ENCODE peak calls at places on chromosomes 13 and 19, in nine cellular contexts. One of them, this sample, is unnamed.

GRCh38 chr13:22114630-22115311 is 443.9 kb downstream of the FGF9 start:
- DNase-seq in stimulated activated CD8-positive, alpha-beta memory T cell treated with anti-CD3 and anti-CD28 coated beads, Interleukin-4, amount 100 ng/mL, for 1 hour: no peak
- DNase-seq in lower lobe of right lung: peak; percentile 60
- DNase-seq in ascending aorta: no peak
- DNase-seq in NCI-H774: no peak
- DNase-seq in HuH-7: peak; percentile 48
- DNase-seq in activated CD4-positive, CD25-positive, alpha-beta regulatory T cell: no peak
- DNase-seq in GM03348: peak; percentile 11
- DNase-seq in AG08396: peak; percentile 29
- DNase-seq in this sample: no peak

GRCh38 chr13:106484755-106485193 is 50.7 kb downstream of the EFNB2 start:
- DNase-seq in stimulated activated CD8-positive, alpha-beta memory T cell treated with anti-CD3 and anti-CD28 coated beads, Interleukin-4, amount 100 ng/mL, for 1 hour: no peak
- DNase-seq in lower lobe of right lung: no peak
- DNase-seq in ascending aorta: peak; percentile 80
- DNase-seq in NCI-H774: no peak
- DNase-seq in HuH-7: no peak
- DNase-seq in activated CD4-positive, CD25-positive, alpha-beta regulatory T cell: no peak
- DNase-seq in GM03348: no peak
- DNase-seq in AG08396: no peak
- DNase-seq in this sample: peak; percentile 46

GRCh38 chr13:97266328-97266727 is 44.2 kb downstream of the MBNL2 start:
- DNase-seq in stimulated activated CD8-positive, alpha-beta memory T cell treated with anti-CD3 and anti-CD28 coated beads, Interleukin-4, amount 100 ng/mL, for 1 hour: no peak
- DNase-seq in lower lobe of right lung: peak; percentile 70
- DNase-seq in ascending aorta: no peak
- DNase-seq in NCI-H774: no peak
- DNase-seq in HuH-7: no peak
- DNase-seq in activated CD4-positive, CD25-positive, alpha-beta regulatory T cell: no peak
- DNase-seq in GM03348: no peak
- DNase-seq in AG08396: no peak
- DNase-seq in this sample: peak; percentile 74

GRCh38 chr13:73803997-73804396 is 330.2 kb downstream of the KLF12 start:
- DNase-seq in stimulated activated CD8-positive, alpha-beta memory T cell treated with anti-CD3 and anti-CD28 coated beads, Interleukin-4, amount 100 ng/mL, for 1 hour: no peak
- DNase-seq in lower lobe of right lung: no peak
- DNase-seq in ascending aorta: no peak
- DNase-seq in NCI-H774: no peak
- DNase-seq in HuH-7: no peak
- DNase-seq in activated CD4-positive, CD25-positive, alpha-beta regulatory T cell: no peak
- DNase-seq in GM03348: peak; percentile 7
- DNase-seq in AG08396: peak; percentile 12
- DNase-seq in this sample: no peak

GRCh38 chr19:41427647-41428480 is 690 bp upstream of the B3GNT8 start:
- DNase-seq in stimulated activated CD8-positive, alpha-beta memory T cell treated with anti-CD3 and anti-CD28 coated beads, Interleukin-4, amount 100 ng/mL, for 1 hour: no peak
- DNase-seq in lower lobe of right lung: peak; percentile 71
- DNase-seq in ascending aorta: no peak
- DNase-seq in NCI-H774: no peak
- DNase-seq in HuH-7: no peak
- DNase-seq in activated CD4-positive, CD25-positive, alpha-beta regulatory T cell: no peak
- DNase-seq in GM03348: peak; percentile 65
- DNase-seq in AG08396: peak; percentile 48
- DNase-seq in this sample: peak; percentile 85

GRCh38 chr13:54029720-54030119 is 1001.1 kb downstream of the OLFM4 start:
- DNase-seq in stimulated activated CD8-positive, alpha-beta memory T cell treated with anti-CD3 and anti-CD28 coated beads, Interleukin-4, amount 100 ng/mL, for 1 hour: no peak
- DNase-seq in lower lobe of right lung: no peak
- DNase-seq in ascending aorta: no peak
- DNase-seq in NCI-H774: no peak
- DNase-seq in HuH-7: no peak
- DNase-seq in activated CD4-positive, CD25-positive, alpha-beta regulatory T cell: no peak
- DNase-seq in GM03348: no peak
- DNase-seq in AG08396: no peak
- DNase-seq in this sample: no peak

GRCh38 chr19:48698046-48698445 is 2.3 kb downstream of the FUT2 start:
- DNase-seq in stimulated activated CD8-positive, alpha-beta memory T cell treated with anti-CD3 and anti-CD28 coated beads, Interleukin-4, amount 100 ng/mL, for 1 hour: no peak
- DNase-seq in lower lobe of right lung: no peak
- DNase-seq in ascending aorta: no peak
- DNase-seq in NCI-H774: no peak
- DNase-seq in HuH-7: no peak
- DNase-seq in activated CD4-positive, CD25-positive, alpha-beta regulatory T cell: no peak
- DNase-seq in GM03348: peak; percentile 71
- DNase-seq in AG08396: peak; percentile 67
- DNase-seq in this sample: no peak

GRCh38 chr13:57823704-57824103 is 192.2 kb downstream of the PCDH17 start:
- DNase-seq in stimulated activated CD8-positive, alpha-beta memory T cell treated with anti-CD3 and anti-CD28 coated beads, Interleukin-4, amount 100 ng/mL, for 1 hour: no peak
- DNase-seq in lower lobe of right lung: no peak
- DNase-seq in ascending aorta: no peak
- DNase-seq in NCI-H774: no peak
- DNase-seq in HuH-7: no peak
- DNase-seq in activated CD4-positive, CD25-positive, alpha-beta regulatory T cell: no peak
- DNase-seq in GM03348: no peak
- DNase-seq in AG08396: no peak
- DNase-seq in this sample: no peak

GRCh38 chr19:38815059-38816001 is 2.6 kb upstream of the LGALS4 start:
- DNase-seq in stimulated activated CD8-positive, alpha-beta memory T cell treated with anti-CD3 and anti-CD28 coated beads, Interleukin-4, amount 100 ng/mL, for 1 hour: no peak
- DNase-seq in lower lobe of right lung: no peak
- DNase-seq in ascending aorta: no peak
- DNase-seq in NCI-H774: no peak
- DNase-seq in HuH-7: peak; percentile 21
- DNase-seq in activated CD4-positive, CD25-positive, alpha-beta regulatory T cell: no peak
- DNase-seq in GM03348: no peak
- DNase-seq in AG08396: no peak
- DNase-seq in this sample: no peak

GRCh38 chr13:30818323-30818960 is 83.1 kb downstream of the ALOX5AP start:
- DNase-seq in stimulated activated CD8-positive, alpha-beta memory T cell treated with anti-CD3 and anti-CD28 coated beads, Interleukin-4, amount 100 ng/mL, for 1 hour: no peak
- DNase-seq in lower lobe of right lung: no peak
- DNase-seq in ascending aorta: peak; percentile 70
- DNase-seq in NCI-H774: no peak
- DNase-seq in HuH-7: no peak
- DNase-seq in activated CD4-positive, CD25-positive, alpha-beta regulatory T cell: no peak
- DNase-seq in GM03348: peak; percentile 89
- DNase-seq in AG08396: peak; percentile 62
- DNase-seq in this sample: no peak

GRCh38 chr19:55090564-55090963 is 14.9 kb downstream of the EPS8L1 start:
- DNase-seq in stimulated activated CD8-positive, alpha-beta memory T cell treated with anti-CD3 and anti-CD28 coated beads, Interleukin-4, amount 100 ng/mL, for 1 hour: no peak
- DNase-seq in lower lobe of right lung: no peak
- DNase-seq in ascending aorta: no peak
- DNase-seq in NCI-H774: no peak
- DNase-seq in HuH-7: no peak
- DNase-seq in activated CD4-positive, CD25-positive, alpha-beta regulatory T cell: no peak
- DNase-seq in GM03348: no peak
- DNase-seq in AG08396: no peak
- DNase-seq in this sample: no peak

GRCh38 chr13:40784540-40784939 is 4.9 kb upstream of the SLC25A15 start:
- DNase-seq in stimulated activated CD8-positive, alpha-beta memory T cell treated with anti-CD3 and anti-CD28 coated beads, Interleukin-4, amount 100 ng/mL, for 1 hour: no peak
- DNase-seq in lower lobe of right lung: no peak
- DNase-seq in ascending aorta: no peak
- DNase-seq in NCI-H774: no peak
- DNase-seq in HuH-7: no peak
- DNase-seq in activated CD4-positive, CD25-positive, alpha-beta regulatory T cell: no peak
- DNase-seq in GM03348: no peak
- DNase-seq in AG08396: no peak
- DNase-seq in this sample: no peak

GRCh38 chr13:32001392-32001768 is 30.2 kb upstream of the FRY start:
- DNase-seq in stimulated activated CD8-positive, alpha-beta memory T cell treated with anti-CD3 and anti-CD28 coated beads, Interleukin-4, amount 100 ng/mL, for 1 hour: no peak
- DNase-seq in lower lobe of right lung: no peak
- DNase-seq in ascending aorta: no peak
- DNase-seq in NCI-H774: no peak
- DNase-seq in HuH-7: peak; percentile 71
- DNase-seq in activated CD4-positive, CD25-positive, alpha-beta regulatory T cell: no peak
- DNase-seq in GM03348: peak; percentile 78
- DNase-seq in AG08396: peak; percentile 76
- DNase-seq in this sample: no peak

GRCh38 chr13:30119476-30119875 is 187.9 kb downstream of the KATNAL1 start:
- DNase-seq in stimulated activated CD8-positive, alpha-beta memory T cell treated with anti-CD3 and anti-CD28 coated beads, Interleukin-4, amount 100 ng/mL, for 1 hour: no peak
- DNase-seq in lower lobe of right lung: no peak
- DNase-seq in ascending aorta: no peak
- DNase-seq in NCI-H774: no peak
- DNase-seq in HuH-7: no peak
- DNase-seq in activated CD4-positive, CD25-positive, alpha-beta regulatory T cell: no peak
- DNase-seq in GM03348: peak; percentile 82
- DNase-seq in AG08396: peak; percentile 70
- DNase-seq in this sample: no peak

GRCh38 chr19:33399745-33400681 is 26.5 kb downstream of the CEBPG start:
- DNase-seq in stimulated activated CD8-positive, alpha-beta memory T cell treated with anti-CD3 and anti-CD28 coated beads, Interleukin-4, amount 100 ng/mL, for 1 hour: no peak
- DNase-seq in lower lobe of right lung: peak; percentile 45
- DNase-seq in ascending aorta: no peak
- DNase-seq in NCI-H774: no peak
- DNase-seq in HuH-7: no peak
- DNase-seq in activated CD4-positive, CD25-positive, alpha-beta regulatory T cell: no peak
- DNase-seq in GM03348: no peak
- DNase-seq in AG08396: no peak
- DNase-seq in this sample: peak; percentile 20

GRCh38 chr19:38734426-38735256 is 9.6 kb downstream of the CAPN12 start:
- DNase-seq in stimulated activated CD8-positive, alpha-beta memory T cell treated with anti-CD3 and anti-CD28 coated beads, Interleukin-4, amount 100 ng/mL, for 1 hour: no peak
- DNase-seq in lower lobe of right lung: peak; percentile 62
- DNase-seq in ascending aorta: peak; percentile 66
- DNase-seq in NCI-H774: no peak
- DNase-seq in HuH-7: peak; percentile 58
- DNase-seq in activated CD4-positive, CD25-positive, alpha-beta regulatory T cell: no peak
- DNase-seq in GM03348: no peak
- DNase-seq in AG08396: peak; percentile 45
- DNase-seq in this sample: no peak

GRCh38 chr13:40564342-40564997 is 102.0 kb downstream of the FOXO1 start:
- DNase-seq in stimulated activated CD8-positive, alpha-beta memory T cell treated with anti-CD3 and anti-CD28 coated beads, Interleukin-4, amount 100 ng/mL, for 1 hour: no peak
- DNase-seq in lower lobe of right lung: no peak
- DNase-seq in ascending aorta: no peak
- DNase-seq in NCI-H774: no peak
- DNase-seq in HuH-7: peak; percentile 19
- DNase-seq in activated CD4-positive, CD25-positive, alpha-beta regulatory T cell: no peak
- DNase-seq in GM03348: no peak
- DNase-seq in AG08396: no peak
- DNase-seq in this sample: no peak

GRCh38 chr13:94232956-94233355 is 246.5 kb downstream of the DCT start:
- DNase-seq in stimulated activated CD8-positive, alpha-beta memory T cell treated with anti-CD3 and anti-CD28 coated beads, Interleukin-4, amount 100 ng/mL, for 1 hour: no peak
- DNase-seq in lower lobe of right lung: no peak
- DNase-seq in ascending aorta: no peak
- DNase-seq in NCI-H774: no peak
- DNase-seq in HuH-7: no peak
- DNase-seq in activated CD4-positive, CD25-positive, alpha-beta regulatory T cell: no peak
- DNase-seq in GM03348: no peak
- DNase-seq in AG08396: no peak
- DNase-seq in this sample: no peak

GRCh38 chr13:24741016-24741662 is 22.8 kb upstream of the RNF17 start:
- DNase-seq in stimulated activated CD8-positive, alpha-beta memory T cell treated with anti-CD3 and anti-CD28 coated beads, Interleukin-4, amount 100 ng/mL, for 1 hour: no peak
- DNase-seq in lower lobe of right lung: no peak
- DNase-seq in ascending aorta: no peak
- DNase-seq in NCI-H774: no peak
- DNase-seq in HuH-7: peak; percentile 21
- DNase-seq in activated CD4-positive, CD25-positive, alpha-beta regulatory T cell: no peak
- DNase-seq in GM03348: no peak
- DNase-seq in AG08396: no peak
- DNase-seq in this sample: no peak

GRCh38 chr13:65638572-65639168 is 1591.5 kb downstream of the PCDH9 start:
- DNase-seq in stimulated activated CD8-positive, alpha-beta memory T cell treated with anti-CD3 and anti-CD28 coated beads, Interleukin-4, amount 100 ng/mL, for 1 hour: no peak
- DNase-seq in lower lobe of right lung: no peak
- DNase-seq in ascending aorta: no peak
- DNase-seq in NCI-H774: no peak
- DNase-seq in HuH-7: peak; percentile 10
- DNase-seq in activated CD4-positive, CD25-positive, alpha-beta regulatory T cell: no peak
- DNase-seq in GM03348: peak; percentile 39
- DNase-seq in AG08396: peak; percentile 8
- DNase-seq in this sample: no peak

GRCh38 chr19:7456964-7457541 is 31.8 kb downstream of the PEX11G start:
- DNase-seq in stimulated activated CD8-positive, alpha-beta memory T cell treated with anti-CD3 and anti-CD28 coated beads, Interleukin-4, amount 100 ng/mL, for 1 hour: no peak
- DNase-seq in lower lobe of right lung: no peak
- DNase-seq in ascending aorta: no peak
- DNase-seq in NCI-H774: no peak
- DNase-seq in HuH-7: no peak
- DNase-seq in activated CD4-positive, CD25-positive, alpha-beta regulatory T cell: no peak
- DNase-seq in GM03348: no peak
- DNase-seq in AG08396: no peak
- DNase-seq in this sample: no peak

GRCh38 chr19:4088975-4089374 is 22.3 kb upstream of the ZBTB7A start:
- DNase-seq in stimulated activated CD8-positive, alpha-beta memory T cell treated with anti-CD3 and anti-CD28 coated beads, Interleukin-4, amount 100 ng/mL, for 1 hour: no peak
- DNase-seq in lower lobe of right lung: no peak
- DNase-seq in ascending aorta: no peak
- DNase-seq in NCI-H774: no peak
- DNase-seq in HuH-7: no peak
- DNase-seq in activated CD4-positive, CD25-positive, alpha-beta regulatory T cell: no peak
- DNase-seq in GM03348: no peak
- DNase-seq in AG08396: no peak
- DNase-seq in this sample: no peak

GRCh38 chr19:18368504-18369222 is 17.3 kb upstream of the GDF15 start:
- DNase-seq in stimulated activated CD8-positive, alpha-beta memory T cell treated with anti-CD3 and anti-CD28 coated beads, Interleukin-4, amount 100 ng/mL, for 1 hour: no peak
- DNase-seq in lower lobe of right lung: no peak
- DNase-seq in ascending aorta: no peak
- DNase-seq in NCI-H774: no peak
- DNase-seq in HuH-7: no peak
- DNase-seq in activated CD4-positive, CD25-positive, alpha-beta regulatory T cell: no peak
- DNase-seq in GM03348: no peak
- DNase-seq in AG08396: no peak
- DNase-seq in this sample: peak; percentile 62

GRCh38 chr19:28862238-28862637 is 350.7 kb downstream of the UQCRFS1 start:
- DNase-seq in stimulated activated CD8-positive, alpha-beta memory T cell treated with anti-CD3 and anti-CD28 coated beads, Interleukin-4, amount 100 ng/mL, for 1 hour: no peak
- DNase-seq in lower lobe of right lung: no peak
- DNase-seq in ascending aorta: no peak
- DNase-seq in NCI-H774: no peak
- DNase-seq in HuH-7: no peak
- DNase-seq in activated CD4-positive, CD25-positive, alpha-beta regulatory T cell: no peak
- DNase-seq in GM03348: no peak
- DNase-seq in AG08396: no peak
- DNase-seq in this sample: no peak

GRCh38 chr13:19910336-19911072 is 47.1 kb upstream of the ZMYM5 start:
- DNase-seq in stimulated activated CD8-positive, alpha-beta memory T cell treated with anti-CD3 and anti-CD28 coated beads, Interleukin-4, amount 100 ng/mL, for 1 hour: no peak
- DNase-seq in lower lobe of right lung: no peak
- DNase-seq in ascending aorta: no peak
- DNase-seq in NCI-H774: no peak
- DNase-seq in HuH-7: no peak
- DNase-seq in activated CD4-positive, CD25-positive, alpha-beta regulatory T cell: no peak
- DNase-seq in GM03348: peak; percentile 47
- DNase-seq in AG08396: peak; percentile 21
- DNase-seq in this sample: no peak

GRCh38 chr13:20294497-20294896 is 62.4 kb upstream of the GJB6 start:
- DNase-seq in stimulated activated CD8-positive, alpha-beta memory T cell treated with anti-CD3 and anti-CD28 coated beads, Interleukin-4, amount 100 ng/mL, for 1 hour: no peak
- DNase-seq in lower lobe of right lung: no peak
- DNase-seq in ascending aorta: no peak
- DNase-seq in NCI-H774: no peak
- DNase-seq in HuH-7: peak; percentile 30
- DNase-seq in activated CD4-positive, CD25-positive, alpha-beta regulatory T cell: no peak
- DNase-seq in GM03348: no peak
- DNase-seq in AG08396: no peak
- DNase-seq in this sample: no peak

GRCh38 chr19:54096642-54097106 is 3.9 kb downstream of the OSCAR start:
- DNase-seq in stimulated activated CD8-positive, alpha-beta memory T cell treated with anti-CD3 and anti-CD28 coated beads, Interleukin-4, amount 100 ng/mL, for 1 hour: no peak
- DNase-seq in lower lobe of right lung: no peak
- DNase-seq in ascending aorta: no peak
- DNase-seq in NCI-H774: no peak
- DNase-seq in HuH-7: peak; percentile 53
- DNase-seq in activated CD4-positive, CD25-positive, alpha-beta regulatory T cell: no peak
- DNase-seq in GM03348: peak; percentile 51
- DNase-seq in AG08396: no peak
- DNase-seq in this sample: peak; percentile 42

GRCh38 chr19:2623743-2624142 is 78.8 kb downstream of the GNG7 start:
- DNase-seq in stimulated activated CD8-positive, alpha-beta memory T cell treated with anti-CD3 and anti-CD28 coated beads, Interleukin-4, amount 100 ng/mL, for 1 hour: no peak
- DNase-seq in lower lobe of right lung: no peak
- DNase-seq in ascending aorta: no peak
- DNase-seq in NCI-H774: no peak
- DNase-seq in HuH-7: no peak
- DNase-seq in activated CD4-positive, CD25-positive, alpha-beta regulatory T cell: no peak
- DNase-seq in GM03348: no peak
- DNase-seq in AG08396: no peak
- DNase-seq in this sample: no peak

GRCh38 chr13:96020155-96020575 is 33.0 kb downstream of the UGGT2 start:
- DNase-seq in stimulated activated CD8-positive, alpha-beta memory T cell treated with anti-CD3 and anti-CD28 coated beads, Interleukin-4, amount 100 ng/mL, for 1 hour: no peak
- DNase-seq in lower lobe of right lung: no peak
- DNase-seq in ascending aorta: no peak
- DNase-seq in NCI-H774: no peak
- DNase-seq in HuH-7: peak; percentile 20
- DNase-seq in activated CD4-positive, CD25-positive, alpha-beta regulatory T cell: no peak
- DNase-seq in GM03348: peak; percentile 40
- DNase-seq in AG08396: peak; percentile 51
- DNase-seq in this sample: no peak